ENCODE peak calls at places on chromosomes 11 and 22, in ten cellular contexts. W is NCI-H1417; L is stimulated activated CD8-positive, alpha-beta memory T cell treated with anti-CD3 and anti-CD28 coated beads, Interleukin-4, amount 100 ng/mL, for 48 hours; C is nephron progenitor cell; X is activated T-cell treated with anti-CD3 and anti-CD28 coated beads for 1 hour; V is GM23248; S is cardiac septum; Q is T-cell; E is activated naive CD4-positive, alpha-beta T cell; F is psoas muscle. G is an unnamed sample.

GRCh38 chr11:95241673-95242072 is 10.7 kb upstream of the SESN3 start:
- DNase-seq in W (no peak), L (no peak), C (no peak), X (no peak), V (peak; percentile 56), S (no peak), Q (no peak), E (no peak), F (no peak), G (no peak)

GRCh38 chr11:69387409-69387885 is 93.5 kb downstream of the MYEOV start:
- DNase-seq in W (no peak), L (no peak), C (no peak), X (no peak), V (no peak), S (no peak), Q (no peak), E (no peak), F (no peak), G (no peak)

GRCh38 chr11:12429155-12429554 is 51.8 kb downstream of the PARVA start:
- DNase-seq in W (no peak), L (no peak), C (no peak), X (no peak), V (no peak), S (no peak), Q (no peak), E (no peak), F (no peak), G (no peak)

GRCh38 chr11:126282361-126282741 is 542 bp upstream of the TIRAP start:
- DNase-seq in W (peak; percentile 26), L (peak; percentile 43), C (peak; percentile 49), X (peak; percentile 19), V (peak; percentile 78), S (peak; percentile 78), Q (peak; percentile 39), E (no peak), F (peak; percentile 56), G (peak; percentile 45)

GRCh38 chr11:41102471-41102870 is 357.0 kb downstream of the LRRC4C start:
- DNase-seq in W (no peak), L (no peak), C (no peak), X (no peak), V (no peak), S (no peak), Q (no peak), E (no peak), F (no peak), G (no peak)

GRCh38 chr11:5303643-5304042 is 1.9 kb upstream of the OR51B4 start:
- DNase-seq in W (no peak), L (no peak), C (no peak), X (no peak), V (no peak), S (no peak), Q (no peak), E (no peak), F (no peak), G (no peak)

GRCh38 chr11:89182773-89183172 is 5.1 kb downstream of the TYR start:
- DNase-seq in W (no peak), L (no peak), C (no peak), X (no peak), V (peak; percentile 64), S (no peak), Q (no peak), E (no peak), F (no peak), G (no peak)

GRCh38 chr11:91173701-91174100 is 950.9 kb upstream of the CHORDC1 start:
- DNase-seq in W (no peak), L (no peak), C (no peak), X (no peak), V (no peak), S (no peak), Q (no peak), E (no peak), F (no peak), G (no peak)

GRCh38 chr11:58286249-58286648 is 18.2 kb upstream of the OR10W1 start:
- DNase-seq in W (no peak), L (no peak), C (no peak), X (no peak), V (peak; percentile 77), S (no peak), Q (no peak), E (no peak), F (no peak), G (peak; percentile 74)

GRCh38 chr11:104531075-104531474 is 367.1 kb upstream of the PDGFD start:
- DNase-seq in W (peak; percentile 5), L (no peak), C (no peak), X (no peak), V (no peak), S (no peak), Q (peak; percentile 0), E (no peak), F (no peak), G (no peak)

GRCh38 chr22:24007253-24008021 is 2.2 kb upstream of the GSTT4 start:
- DNase-seq in W (no peak), L (no peak), C (no peak), X (no peak), V (no peak), S (no peak), Q (no peak), E (no peak), F (no peak), G (peak; percentile 29)